ENCODE peak calls at places on chromosomes 5 and 9, in nine cellular contexts. One of them, this sample, is unnamed.

GRCh38 chr5:62653864-62654575 is 75.4 kb downstream of the LRRC70 start:
- DNase-seq in fibroblast of lung: no peak
- DNase-seq in GM23338: no peak
- DNase-seq in heart left ventricle: no peak
- DNase-seq in A549: no peak
- DNase-seq in epithelial cell of proximal tubule: no peak
- DNase-seq in psoas muscle: no peak
- DNase-seq in SK-N-SH: no peak
- DNase-seq in right lobe of liver: no peak
- DNase-seq in this sample: no peak

GRCh38 chr9:73577867-73578266 is 426.2 kb downstream of the ANXA1 start:
- DNase-seq in heart left ventricle: no peak
- DNase-seq in psoas muscle: no peak
- DNase-seq in A549: no peak
- DNase-seq in right lobe of liver: no peak
- DNase-seq in SK-N-SH: peak
- DNase-seq in fibroblast of lung: peak
- DNase-seq in GM23338: no peak
- DNase-seq in epithelial cell of proximal tubule: no peak
- DNase-seq in this sample: peak

GRCh38 chr9:132945186-132946130 is 1.0 kb upstream of the TSC1 start:
- DNase-seq in fibroblast of lung: no peak
- DNase-seq in epithelial cell of proximal tubule: no peak
- DNase-seq in heart left ventricle: no peak
- DNase-seq in GM23338: no peak
- DNase-seq in right lobe of liver: no peak
- DNase-seq in A549: no peak
- DNase-seq in SK-N-SH: no peak
- DNase-seq in psoas muscle: no peak
- DNase-seq in this sample: no peak

GRCh38 chr5:93589348-93589662 is 6.3 kb downstream of the NR2F1 start:
- DNase-seq in GM23338: no peak
- DNase-seq in right lobe of liver: no peak
- DNase-seq in A549: no peak
- DNase-seq in epithelial cell of proximal tubule: no peak
- DNase-seq in psoas muscle: no peak
- DNase-seq in SK-N-SH: peak
- DNase-seq in fibroblast of lung: no peak
- DNase-seq in heart left ventricle: no peak
- DNase-seq in this sample: no peak

GRCh38 chr5:105218018-105218417 is 1655.4 kb upstream of the NUDT12 start:
- DNase-seq in heart left ventricle: no peak
- DNase-seq in epithelial cell of proximal tubule: no peak
- DNase-seq in right lobe of liver: no peak
- DNase-seq in SK-N-SH: no peak
- DNase-seq in A549: no peak
- DNase-seq in GM23338: no peak
- DNase-seq in psoas muscle: no peak
- DNase-seq in fibroblast of lung: no peak
- DNase-seq in this sample: no peak

GRCh38 chr5:29811914-29812679 is 1381.4 kb upstream of the CDH6 start:
- DNase-seq in right lobe of liver: no peak
- DNase-seq in SK-N-SH: no peak
- DNase-seq in heart left ventricle: no peak
- DNase-seq in fibroblast of lung: no peak
- DNase-seq in epithelial cell of proximal tubule: no peak
- DNase-seq in A549: no peak
- DNase-seq in psoas muscle: no peak
- DNase-seq in GM23338: peak
- DNase-seq in this sample: no peak

GRCh38 chr5:176186107-176186506 is 52.1 kb upstream of the SIMC1 start:
- DNase-seq in right lobe of liver: no peak
- DNase-seq in heart left ventricle: no peak
- DNase-seq in GM23338: no peak
- DNase-seq in epithelial cell of proximal tubule: no peak
- DNase-seq in A549: no peak
- DNase-seq in fibroblast of lung: no peak
- DNase-seq in SK-N-SH: no peak
- DNase-seq in psoas muscle: no peak
- DNase-seq in this sample: no peak

GRCh38 chr9:36976371-36977030 is 57.6 kb downstream of the PAX5 start:
- DNase-seq in epithelial cell of proximal tubule: no peak
- DNase-seq in psoas muscle: no peak
- DNase-seq in heart left ventricle: no peak
- DNase-seq in fibroblast of lung: no peak
- DNase-seq in SK-N-SH: no peak
- DNase-seq in right lobe of liver: peak
- DNase-seq in GM23338: no peak
- DNase-seq in A549: peak
- DNase-seq in this sample: no peak

GRCh38 chr9:124254261-124254682 is 3.5 kb upstream of the NEK6 start:
- DNase-seq in epithelial cell of proximal tubule: no peak
- DNase-seq in SK-N-SH: no peak
- DNase-seq in A549: no peak
- DNase-seq in GM23338: no peak
- DNase-seq in fibroblast of lung: no peak
- DNase-seq in psoas muscle: no peak
- DNase-seq in right lobe of liver: no peak
- DNase-seq in heart left ventricle: no peak
- DNase-seq in this sample: no peak

GRCh38 chr9:89236955-89237573 is 58.4 kb upstream of the SHC3 start:
- DNase-seq in right lobe of liver: no peak
- DNase-seq in epithelial cell of proximal tubule: no peak
- DNase-seq in fibroblast of lung: no peak
- DNase-seq in GM23338: peak
- DNase-seq in heart left ventricle: no peak
- DNase-seq in A549: no peak
- DNase-seq in SK-N-SH: no peak
- DNase-seq in psoas muscle: no peak
- DNase-seq in this sample: no peak

GRCh38 chr9:128026255-128027165 is 40.6 kb downstream of the NAIF1 start:
- DNase-seq in heart left ventricle: no peak
- DNase-seq in psoas muscle: no peak
- DNase-seq in SK-N-SH: peak
- DNase-seq in GM23338: no peak
- DNase-seq in fibroblast of lung: no peak
- DNase-seq in A549: no peak
- DNase-seq in right lobe of liver: no peak
- DNase-seq in epithelial cell of proximal tubule: no peak
- DNase-seq in this sample: no peak

GRCh38 chr5:14849516-14850294 is 21.9 kb downstream of the ANKH start:
- DNase-seq in epithelial cell of proximal tubule: no peak
- DNase-seq in GM23338: peak
- DNase-seq in SK-N-SH: no peak
- DNase-seq in A549: no peak
- DNase-seq in right lobe of liver: no peak
- DNase-seq in heart left ventricle: no peak
- DNase-seq in fibroblast of lung: peak
- DNase-seq in psoas muscle: no peak
- DNase-seq in this sample: peak

GRCh38 chr5:110916373-110917049 is 155.0 kb upstream of the TSLP start:
- DNase-seq in epithelial cell of proximal tubule: no peak
- DNase-seq in GM23338: peak
- DNase-seq in A549: no peak
- DNase-seq in SK-N-SH: no peak
- DNase-seq in right lobe of liver: no peak
- DNase-seq in heart left ventricle: no peak
- DNase-seq in psoas muscle: no peak
- DNase-seq in fibroblast of lung: peak
- DNase-seq in this sample: peak

GRCh38 chr9:129458155-129458661 is 162.7 kb downstream of the C9orf50 start:
- DNase-seq in heart left ventricle: peak
- DNase-seq in epithelial cell of proximal tubule: no peak
- DNase-seq in GM23338: peak
- DNase-seq in A549: no peak
- DNase-seq in fibroblast of lung: no peak
- DNase-seq in right lobe of liver: peak
- DNase-seq in psoas muscle: no peak
- DNase-seq in SK-N-SH: no peak
- DNase-seq in this sample: no peak

GRCh38 chr9:715743-716400 is 125.6 kb upstream of the DMRT1 start:
- DNase-seq in heart left ventricle: no peak
- DNase-seq in GM23338: no peak
- DNase-seq in A549: no peak
- DNase-seq in right lobe of liver: no peak
- DNase-seq in psoas muscle: no peak
- DNase-seq in fibroblast of lung: peak
- DNase-seq in SK-N-SH: no peak
- DNase-seq in epithelial cell of proximal tubule: no peak
- DNase-seq in this sample: peak

GRCh38 chr9:713046-713445 is 128.5 kb upstream of the DMRT1 start:
- DNase-seq in fibroblast of lung: no peak
- DNase-seq in epithelial cell of proximal tubule: no peak
- DNase-seq in SK-N-SH: no peak
- DNase-seq in heart left ventricle: no peak
- DNase-seq in GM23338: no peak
- DNase-seq in psoas muscle: no peak
- DNase-seq in right lobe of liver: no peak
- DNase-seq in A549: no peak
- DNase-seq in this sample: no peak

GRCh38 chr9:715310-715709 is 126.2 kb upstream of the DMRT1 start:
- DNase-seq in epithelial cell of proximal tubule: no peak
- DNase-seq in fibroblast of lung: peak
- DNase-seq in heart left ventricle: no peak
- DNase-seq in right lobe of liver: no peak
- DNase-seq in psoas muscle: no peak
- DNase-seq in A549: no peak
- DNase-seq in GM23338: no peak
- DNase-seq in SK-N-SH: no peak
- DNase-seq in this sample: peak

GRCh38 chr9:712643-713042 is 128.9 kb upstream of the DMRT1 start:
- DNase-seq in heart left ventricle: no peak
- DNase-seq in right lobe of liver: no peak
- DNase-seq in SK-N-SH: no peak
- DNase-seq in GM23338: no peak
- DNase-seq in epithelial cell of proximal tubule: no peak
- DNase-seq in psoas muscle: no peak
- DNase-seq in fibroblast of lung: no peak
- DNase-seq in A549: no peak
- DNase-seq in this sample: no peak

DNA sequence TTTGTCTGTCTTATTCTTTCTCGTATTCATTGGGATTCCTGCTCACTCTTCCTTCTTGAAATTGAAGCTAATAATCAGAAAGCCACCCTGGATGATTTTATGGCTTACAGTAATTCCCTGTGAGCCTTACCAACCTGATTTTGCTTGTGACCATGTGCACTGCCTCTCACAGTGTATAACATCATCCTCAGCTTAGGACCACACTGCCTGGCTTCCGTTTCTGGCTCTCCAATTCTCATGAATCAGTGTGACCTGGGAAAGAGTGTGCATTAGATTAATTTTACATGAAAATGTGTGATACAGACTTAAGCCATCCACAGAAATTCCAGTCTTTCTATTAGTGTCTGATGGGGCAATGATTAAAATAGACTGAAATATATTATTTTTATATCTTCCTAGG is 126.8 kb upstream of the DMRT1 start:
- DNase-seq in epithelial cell of proximal tubule: no peak
- DNase-seq in SK-N-SH: no peak
- DNase-seq in A549: no peak
- DNase-seq in right lobe of liver: no peak
- DNase-seq in GM23338: no peak
- DNase-seq in heart left ventricle: no peak
- DNase-seq in fibroblast of lung: no peak
- DNase-seq in psoas muscle: no peak
- DNase-seq in this sample: no peak
- H3K4me3 ChIP-seq in epithelial cell of proximal tubule: no peak
- H3K4me3 ChIP-seq in SK-N-SH: no peak
- H3K4me3 ChIP-seq in A549: no peak
- H3K4me3 ChIP-seq in right lobe of liver: peak
- H3K4me3 ChIP-seq in GM23338: no peak
- H3K4me3 ChIP-seq in heart left ventricle: no peak
- H3K4me3 ChIP-seq in fibroblast of lung: no peak
- H3K4me3 ChIP-seq in psoas muscle: no peak
- H3K4me3 ChIP-seq in this sample: no peak

GRCh38 chr5:34915139-34915855 is at the start of the genes BRIX1 and RAD1:
- DNase-seq in fibroblast of lung: peak
- DNase-seq in psoas muscle: peak
- DNase-seq in epithelial cell of proximal tubule: peak
- DNase-seq in heart left ventricle: peak
- DNase-seq in right lobe of liver: peak
- DNase-seq in A549: peak
- DNase-seq in GM23338: peak
- DNase-seq in SK-N-SH: peak
- DNase-seq in this sample: peak
- TF ChIP-seq CTCF in fibroblast of lung: no peak
- TF ChIP-seq CTCF in psoas muscle: no peak
- TF ChIP-seq CTCF in epithelial cell of proximal tubule: peak
- TF ChIP-seq CTCF in heart left ventricle: peak
- TF ChIP-seq CTCF in right lobe of liver: no peak
- TF ChIP-seq CTCF in A549: no peak
- TF ChIP-seq CTCF in GM23338: peak
- TF ChIP-seq CTCF in SK-N-SH: no peak
- TF ChIP-seq CTCF in this sample: peak

GRCh38 chr5:78065663-78066062 is 228.8 kb downstream of the AP3B1 start:
- DNase-seq in heart left ventricle: no peak
- DNase-seq in A549: no peak
- DNase-seq in fibroblast of lung: no peak
- DNase-seq in right lobe of liver: no peak
- DNase-seq in SK-N-SH: no peak
- DNase-seq in GM23338: peak
- DNase-seq in psoas muscle: no peak
- DNase-seq in epithelial cell of proximal tubule: no peak
- DNase-seq in this sample: no peak

GRCh38 chr5:78060421-78060820 is 234.1 kb downstream of the AP3B1 start:
- DNase-seq in A549: no peak
- DNase-seq in fibroblast of lung: peak
- DNase-seq in SK-N-SH: no peak
- DNase-seq in GM23338: no peak
- DNase-seq in psoas muscle: no peak
- DNase-seq in heart left ventricle: no peak
- DNase-seq in epithelial cell of proximal tubule: no peak
- DNase-seq in right lobe of liver: no peak
- DNase-seq in this sample: peak

GRCh38 chr5:78062645-78063044 is 231.9 kb downstream of the AP3B1 start:
- DNase-seq in SK-N-SH: no peak
- DNase-seq in right lobe of liver: no peak
- DNase-seq in A549: no peak
- DNase-seq in heart left ventricle: no peak
- DNase-seq in fibroblast of lung: no peak
- DNase-seq in GM23338: no peak
- DNase-seq in psoas muscle: no peak
- DNase-seq in epithelial cell of proximal tubule: no peak
- DNase-seq in this sample: no peak

GRCh38 chr5:78063495-78063894 is 231.0 kb downstream of the AP3B1 start:
- DNase-seq in GM23338: no peak
- DNase-seq in right lobe of liver: no peak
- DNase-seq in epithelial cell of proximal tubule: no peak
- DNase-seq in A549: no peak
- DNase-seq in fibroblast of lung: no peak
- DNase-seq in SK-N-SH: no peak
- DNase-seq in heart left ventricle: no peak
- DNase-seq in psoas muscle: no peak
- DNase-seq in this sample: no peak

GRCh38 chr5:78065073-78065472 is 229.4 kb downstream of the AP3B1 start:
- DNase-seq in A549: no peak
- DNase-seq in SK-N-SH: no peak
- DNase-seq in psoas muscle: no peak
- DNase-seq in right lobe of liver: no peak
- DNase-seq in heart left ventricle: no peak
- DNase-seq in fibroblast of lung: no peak
- DNase-seq in GM23338: no peak
- DNase-seq in epithelial cell of proximal tubule: no peak
- DNase-seq in this sample: no peak
- H3K4me3 ChIP-seq in A549: no peak
- H3K4me3 ChIP-seq in SK-N-SH: no peak
- H3K4me3 ChIP-seq in psoas muscle: no peak
- H3K4me3 ChIP-seq in right lobe of liver: no peak
- H3K4me3 ChIP-seq in heart left ventricle: no peak
- H3K4me3 ChIP-seq in fibroblast of lung: no peak
- H3K4me3 ChIP-seq in GM23338: no peak
- H3K4me3 ChIP-seq in epithelial cell of proximal tubule: no peak
- H3K4me3 ChIP-seq in this sample: no peak

GRCh38 chr9:33167084-33167948 is at the start of gene B4GALT1:
- DNase-seq in heart left ventricle: peak
- DNase-seq in right lobe of liver: peak
- DNase-seq in fibroblast of lung: peak
- DNase-seq in epithelial cell of proximal tubule: no peak
- DNase-seq in psoas muscle: peak
- DNase-seq in SK-N-SH: peak
- DNase-seq in A549: peak
- DNase-seq in GM23338: peak
- DNase-seq in this sample: peak
- TF ChIP-seq CTCF in heart left ventricle: peak
- TF ChIP-seq CTCF in right lobe of liver: no peak
- TF ChIP-seq CTCF in fibroblast of lung: no peak
- TF ChIP-seq CTCF in epithelial cell of proximal tubule: no peak
- TF ChIP-seq CTCF in psoas muscle: no peak
- TF ChIP-seq CTCF in SK-N-SH: no peak
- TF ChIP-seq CTCF in A549: no peak
- TF ChIP-seq CTCF in GM23338: no peak
- TF ChIP-seq CTCF in this sample: no peak